ENCODE peak calls at places on chromosomes 4 and X, in four cellular contexts. W, E, G and N are unnamed samples.
A peak's percentile ranks its signal among the peaks of the same experiment; 100 is the strongest.

GRCh38 chr4:118270492-118270891 is 82.3 kb downstream of the PRSS12 start:
- DNase-seq in W (no peak), E (no peak), G (no peak), N (no peak)

GRCh38 chr4:104616401-104616820 is 121.7 kb upstream of the CXXC4 start:
- DNase-seq in W (no peak), E (no peak), G (no peak), N (no peak)

GRCh38 chr4:123956204-123956603 is 559.6 kb downstream of the SPRY1 start:
- DNase-seq in W (no peak), E (no peak), G (no peak), N (no peak)

GRCh38 chr4:38563703-38564490 is 100.1 kb upstream of the KLF3 start:
- DNase-seq in W (no peak), E (no peak), G (no peak), N (no peak)

GRCh38 chr4:8770518-8771257 is 101.0 kb downstream of the HMX1 start:
- DNase-seq in W (peak; percentile 4), E (no peak), G (peak; percentile 22), N (peak; percentile 64)

GRCh38 chrX:115226929-115227328 is 7.0 kb downstream of the LRCH2 start:
- DNase-seq in W (no peak), E (no peak), G (no peak), N (no peak)

GRCh38 chr4:106583567-106583966 is 215.0 kb upstream of the GIMD1 start:
- DNase-seq in W (no peak), E (no peak), G (no peak), N (no peak)

GRCh38 chrX:72276478-72276953 is 532 bp downstream of the RPS4X start:
- DNase-seq in W (no peak), E (no peak), G (no peak), N (no peak)

GRCh38 chr4:15402974-15403373 is 24.9 kb upstream of the C1QTNF7 start:
- DNase-seq in W (no peak), E (no peak), G (no peak), N (no peak)

GRCh38 chr4:56786955-56787354 is 34.5 kb downstream of the SPINK2 start:
- DNase-seq in W (peak; percentile 14), E (no peak), G (peak; percentile 71), N (no peak)

GRCh38 chrX:16839852-16840460 is 30.2 kb downstream of the RBBP7 start:
- DNase-seq in W (peak; percentile 62), E (no peak), G (no peak), N (no peak)

GRCh38 chr4:52376107-52376704 is 282.9 kb downstream of the USP46 start:
- DNase-seq in W (no peak), E (no peak), G (no peak), N (no peak)

GRCh38 chr4:128358231-128358902 is 70.8 kb upstream of the PGRMC2 start:
- DNase-seq in W (peak; percentile 70), E (no peak), G (no peak), N (peak; percentile 18)

GRCh38 chr4:25827373-25827772 is 35.4 kb downstream of the SEL1L3 start:
- DNase-seq in W (no peak), E (no peak), G (no peak), N (peak; percentile 43)

DNA sequence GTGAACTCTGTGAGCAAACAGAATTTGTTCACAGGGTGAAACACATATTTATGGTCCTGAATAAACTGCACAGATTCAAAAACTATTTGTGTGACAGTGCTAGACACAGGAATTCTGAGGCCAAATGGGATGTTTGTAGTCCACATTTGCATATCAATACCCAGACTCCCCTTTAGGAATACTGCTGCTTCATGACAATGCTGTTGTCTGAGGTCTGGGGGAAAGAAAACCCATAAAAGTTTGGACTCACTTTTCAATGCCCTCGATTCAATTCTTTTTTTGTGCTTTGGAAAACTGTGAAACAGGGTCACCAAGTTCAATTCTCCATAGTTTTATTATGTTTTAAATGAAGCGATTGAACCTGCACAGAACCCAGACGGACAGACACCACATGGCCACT is 92.2 kb upstream of the MAD2L1 start:
- DNase-seq in W (no peak), E (no peak), G (no peak), N (no peak)
- TF ChIP-seq POLR2A in W (no peak), E (no peak), G (no peak), N (no peak)

GRCh38 chrX:103356023-103356798 is at the start of gene TCEAL9:
- DNase-seq in W (peak; percentile 38), E (no peak), G (peak; percentile 59), N (no peak)
- TF ChIP-seq POLR2A in W (peak; percentile 63), E (no peak), G (peak; percentile 51), N (no peak)

DNA sequence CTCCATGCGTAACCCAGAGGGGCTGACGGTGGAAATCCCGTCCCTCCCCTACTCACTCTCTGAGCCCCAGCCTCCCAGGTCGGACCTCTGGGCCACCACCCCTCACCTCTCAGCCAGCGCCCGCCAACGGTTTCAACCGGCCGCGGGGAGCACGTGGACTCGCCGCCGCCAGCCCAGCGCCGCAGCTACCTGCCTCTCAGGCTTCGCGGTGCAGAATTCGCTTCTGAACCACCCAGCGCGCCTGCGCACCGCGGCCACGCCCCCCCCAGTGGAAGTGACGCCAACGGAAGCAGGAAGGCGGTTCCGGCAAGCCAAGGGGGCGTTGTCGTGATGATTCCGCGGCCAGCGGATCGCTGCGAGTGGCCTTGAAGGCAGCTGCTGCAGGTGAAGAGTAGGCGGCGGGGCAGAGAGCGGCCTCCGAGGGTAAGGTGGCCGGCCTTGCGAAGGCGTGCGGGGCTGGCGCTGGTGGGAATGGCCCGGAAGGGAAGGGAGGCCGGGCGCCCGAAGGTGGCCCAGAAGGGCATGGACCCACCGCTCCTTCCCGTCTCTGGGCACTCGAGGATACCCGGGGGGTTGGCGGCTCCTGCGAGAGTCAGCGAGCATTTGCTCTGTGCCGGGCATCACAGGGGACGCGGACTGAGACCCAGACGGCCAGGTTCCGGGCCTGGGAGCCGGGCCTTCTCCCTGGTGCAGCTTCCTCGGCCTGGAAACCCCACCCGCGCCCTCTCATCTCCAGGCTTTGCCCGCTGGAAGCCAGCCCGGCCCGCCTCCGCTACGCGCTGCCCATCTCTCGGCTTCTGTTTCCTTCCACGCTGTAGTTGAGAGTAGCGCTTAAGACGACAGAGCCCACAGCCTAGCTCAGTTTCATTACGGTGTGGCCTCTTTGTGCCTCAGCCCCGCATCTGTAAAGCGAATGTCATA is at the start of the genes LYAR and ZBTB49:
- DNase-seq in W (peak; percentile 93), E (peak; percentile 96), G (peak; percentile 97), N (peak; percentile 89)
- TF ChIP-seq POLR2A in W (peak; percentile 83), E (peak; percentile 83), G (peak; percentile 74), N (no peak)

GRCh38 chr4:174254613-174255012 is 28.9 kb downstream of the FBXO8 start:
- DNase-seq in W (no peak), E (no peak), G (no peak), N (no peak)
- TF ChIP-seq POLR2A in W (no peak), E (no peak), G (no peak), N (no peak)

GRCh38 chr4:2008671-2008920 is 178 bp downstream of the NELFA start:
- DNase-seq in W (no peak), E (no peak), G (no peak), N (no peak)
- TF ChIP-seq POLR2A in W (no peak), E (no peak), G (no peak), N (no peak)

GRCh38 chrX:154436597-154437397 is at the start of gene GDI1:
- DNase-seq in W (peak; percentile 36), E (peak; percentile 75), G (peak; percentile 67), N (no peak)
- TF ChIP-seq POLR2A in W (peak; percentile 49), E (no peak), G (no peak), N (no peak)

GRCh38 chrX:153868576-153869472 is 17.1 kb downstream of the L1CAM start:
- DNase-seq in W (no peak), E (peak; percentile 3), G (no peak), N (no peak)
- TF ChIP-seq POLR2A in W (no peak), E (no peak), G (no peak), N (no peak)